ENCODE peak calls at places on chromosomes 16 and 17, in four cellular contexts. F is CD8-positive, alpha-beta T cell; B is mucosa of descending colon; P is left lung. A is an unnamed sample.

GRCh38 chr16:25151996-25152395 is 40.5 kb downstream of the LCMT1 start:
- DNase-seq in F (no peak), B (no peak), P (no peak), A (no peak)

GRCh38 chr17:43416998-43417891 is 18.5 kb downstream of the ARL4D start:
- DNase-seq in B (peak; percentile 70), P (no peak), F (no peak), A (peak; percentile 82)

GRCh38 chr16:21638573-21638975 is 13.8 kb downstream of the IGSF6 start:
- DNase-seq in B (no peak), P (no peak), F (no peak), A (no peak)

GRCh38 chr16:31215287-31216115 is 1.4 kb downstream of the PYDC1 start:
- DNase-seq in P (peak; percentile 92), F (peak; percentile 29), B (peak; percentile 75), A (peak; percentile 84)

GRCh38 chr16:28139530-28139929 is 72.2 kb downstream of the XPO6 start:
- DNase-seq in F (no peak), B (no peak), P (no peak), A (no peak)

GRCh38 chr16:7605812-7606211 is 273.2 kb downstream of the RBFOX1 start:
- DNase-seq in F (no peak), P (no peak), B (no peak), A (no peak)

GRCh38 chr17:75996665-75997590 is 3.7 kb upstream of the CDK3 start:
- DNase-seq in P (peak; percentile 87), B (peak; percentile 88), F (peak; percentile 30), A (peak; percentile 66)

GRCh38 chr17:27513849-27514248 is 57.6 kb downstream of the KSR1 start:
- DNase-seq in B (no peak), F (no peak), P (no peak), A (no peak)

GRCh38 chr17:39916918-39917317 is 1.5 kb downstream of the GSDMB start:
- DNase-seq in P (no peak), F (no peak), B (no peak), A (no peak)

GRCh38 chr16:24309222-24309905 is 53.2 kb downstream of the CACNG3 start:
- DNase-seq in F (no peak), P (no peak), B (no peak), A (no peak)

GRCh38 chr16:20393801-20394637 is 10.5 kb downstream of the PDILT start:
- DNase-seq in P (no peak), B (peak; percentile 51), F (no peak), A (no peak)

GRCh38 chr16:66551362-66551761 is 1.0 kb upstream of the CKLF start:
- DNase-seq in B (peak; percentile 59), F (peak; percentile 62), P (no peak), A (no peak)

GRCh38 chr16:30567160-30567990 is 4.1 kb downstream of the ZNF688 start:
- DNase-seq in P (peak; percentile 23), B (no peak), F (no peak), A (no peak)

GRCh38 chr16:57253410-57253927 is 8.4 kb downstream of the ARL2BP start:
- DNase-seq in F (no peak), P (no peak), B (no peak), A (no peak)

DNA sequence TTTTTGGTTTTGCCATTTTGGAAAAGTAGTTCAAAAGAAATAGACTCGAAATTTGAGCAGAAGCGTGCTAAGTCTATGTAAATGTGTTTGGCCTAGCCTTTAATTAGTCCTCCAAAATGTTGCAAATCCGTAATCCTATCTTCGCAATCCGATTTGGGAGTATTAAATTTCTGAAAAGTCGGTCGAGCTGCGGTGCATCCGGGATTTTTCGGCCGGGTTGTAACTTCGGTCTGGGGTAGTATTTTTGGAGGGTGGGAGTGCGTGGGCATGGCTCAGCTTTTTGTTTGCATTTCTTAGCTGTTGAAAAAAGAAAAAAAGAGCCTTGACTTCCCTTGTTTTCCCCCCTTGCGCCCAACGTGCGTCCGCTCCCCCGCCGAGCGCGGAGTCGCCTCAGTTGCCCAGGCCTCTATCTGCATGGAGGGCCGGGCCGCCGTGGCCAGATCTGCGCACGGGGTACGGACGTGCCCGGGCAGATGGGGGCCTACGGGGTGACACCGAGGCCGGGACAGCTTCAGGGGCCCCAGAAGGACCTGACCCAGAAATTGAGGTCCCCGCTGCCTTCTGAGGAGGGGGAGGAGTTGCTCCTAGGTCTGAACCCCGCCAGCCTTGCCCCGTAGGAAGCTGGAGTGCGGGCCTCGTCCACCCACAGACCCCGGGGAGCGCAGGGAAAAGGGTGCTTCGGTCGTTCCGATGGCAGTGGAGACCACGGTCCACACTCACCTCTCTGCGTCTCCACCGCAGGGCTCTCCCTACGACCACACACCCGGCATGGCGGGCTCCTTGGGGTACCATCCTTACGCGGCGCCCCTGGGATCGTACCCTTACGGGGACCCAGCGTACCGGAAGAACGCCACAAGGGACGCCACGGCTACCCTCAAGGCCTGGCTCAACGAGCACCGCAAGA is 1.3 kb downstream of the IRX5 start:
- DNase-seq in F (no peak), P (peak; percentile 80), B (no peak), A (peak; percentile 73)
- TF ChIP-seq CTCF in F (no peak), P (no peak), B (no peak), A (no peak)

GRCh38 chr16:85395207-85395912 is 217.8 kb upstream of the GSE1 start:
- DNase-seq in F (no peak), B (peak; percentile 62), P (peak; percentile 85), A (peak; percentile 96)

GRCh38 chr16:85391769-85392583 is 221.1 kb upstream of the GSE1 start:
- DNase-seq in F (no peak), P (peak; percentile 17), B (peak; percentile 27), A (peak; percentile 39)

GRCh38 chr16:85392756-85393673 is 220.1 kb upstream of the GSE1 start:
- DNase-seq in F (no peak), P (peak; percentile 41), B (peak; percentile 25), A (peak; percentile 57)

GRCh38 chr16:85394511-85395206 is 218.5 kb upstream of the GSE1 start:
- DNase-seq in P (peak; percentile 47), B (no peak), F (no peak), A (peak; percentile 59)

GRCh38 chr16:85393674-85394510 is 219.2 kb upstream of the GSE1 start:
- DNase-seq in P (peak; percentile 92), F (peak; percentile 82), B (peak; percentile 81), A (peak; percentile 86)
- H3K4me1 ChIP-seq in P (peaks cover 33% of the 10 kb centered on the region), F (no peaks in the 10 kb centered on the region), B (peaks cover 16% of the 10 kb centered on the region), A (peaks cover 9% of the 10 kb centered on the region)

DNA sequence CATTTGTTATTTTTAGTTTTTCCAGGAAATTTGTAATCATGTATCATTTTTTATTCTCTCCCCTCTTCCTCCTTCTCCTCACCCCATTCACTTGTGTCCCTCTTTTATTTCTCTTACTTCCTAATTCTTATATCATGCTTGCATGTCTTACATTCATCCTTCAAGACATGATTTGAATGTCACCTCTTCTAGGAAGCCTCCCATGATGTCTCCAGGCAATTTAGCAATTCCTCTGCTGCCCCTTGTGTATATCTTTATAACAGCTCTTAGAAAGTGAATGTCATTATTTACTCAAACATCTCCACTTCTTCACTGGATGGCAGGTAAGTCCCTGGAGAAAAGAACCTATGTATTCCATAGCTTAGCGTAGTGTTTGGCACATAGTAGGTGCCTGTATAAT is 7.8 kb downstream of the HNF1B start:
- DNase-seq in F (no peak), B (no peak), P (no peak), A (no peak)
- TF ChIP-seq CTCF in F (no peak), B (no peak), P (no peak), A (no peak)

GRCh38 chr17:78595135-78595810 is 18.1 kb upstream of the DNAH17 start:
- DNase-seq in P (no peak), B (peak; percentile 2), F (no peak), A (peak; percentile 30)
- H3K4me1 ChIP-seq in P (peaks cover 68% of the 10 kb centered on the region), B (peaks cover 12% of the 10 kb centered on the region), F (no peaks in the 10 kb centered on the region), A (peaks cover 5% of the 10 kb centered on the region)

DNA sequence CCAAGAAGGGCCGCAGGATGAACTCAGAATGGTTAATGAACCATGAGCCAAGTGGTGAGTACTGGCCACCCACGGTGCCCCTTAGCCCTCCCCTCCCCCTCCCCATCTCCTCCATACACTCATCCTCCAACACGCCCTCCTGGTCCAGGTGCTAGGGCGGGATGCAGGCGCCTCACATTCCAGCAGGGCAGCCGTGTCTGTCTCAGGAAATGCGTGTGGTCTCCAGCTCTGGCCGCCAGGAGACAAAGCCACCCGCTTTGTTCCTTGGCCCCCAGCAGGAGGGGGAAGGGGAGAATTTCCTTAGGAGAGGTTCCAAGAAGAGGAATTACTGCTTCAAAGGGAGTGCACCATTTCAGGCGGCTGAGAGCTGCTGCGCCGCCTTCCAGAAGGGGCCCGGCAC is 29.8 kb upstream of the RMI2 start:
- DNase-seq in F (no peak), B (no peak), P (no peak), A (peak; percentile 87)
- TF ChIP-seq CTCF in F (no peak), B (no peak), P (no peak), A (no peak)

DNA sequence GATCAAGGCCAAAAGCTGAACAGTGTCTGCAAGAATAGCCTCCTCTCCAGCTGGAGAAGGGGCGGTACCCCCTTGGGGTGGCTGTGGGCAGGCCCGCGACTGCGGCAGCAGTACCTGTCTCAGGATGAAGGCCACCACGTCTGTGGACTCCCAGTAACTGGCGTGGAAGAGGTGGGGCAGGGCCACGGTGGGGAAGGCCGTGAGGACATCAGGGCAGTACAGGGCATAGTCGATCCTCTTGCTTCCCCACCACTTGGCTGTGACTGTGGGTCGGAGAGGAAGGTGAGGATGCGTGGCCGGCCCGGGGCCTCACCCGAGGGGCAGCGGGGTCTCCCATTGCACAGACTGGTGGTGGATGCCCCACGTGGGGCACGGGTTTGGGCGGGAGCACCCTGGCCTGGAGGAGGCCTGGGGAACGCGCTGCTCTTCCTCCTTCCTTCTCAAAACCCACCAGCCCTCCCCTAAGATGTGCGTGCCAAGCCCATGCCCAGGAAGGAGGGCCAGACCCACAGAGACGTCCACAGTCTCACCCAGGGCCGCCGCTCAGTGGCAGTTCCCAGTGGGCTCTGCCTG is 26.0 kb downstream of the PIMREG start:
- DNase-seq in B (no peak), P (peak; percentile 58), F (no peak), A (peak; percentile 49)
- H3K4me1 ChIP-seq in B (no peaks in the 10 kb centered on the region), P (no peaks in the 10 kb centered on the region), F (no peaks in the 10 kb centered on the region), A (no peaks in the 10 kb centered on the region)

DNA sequence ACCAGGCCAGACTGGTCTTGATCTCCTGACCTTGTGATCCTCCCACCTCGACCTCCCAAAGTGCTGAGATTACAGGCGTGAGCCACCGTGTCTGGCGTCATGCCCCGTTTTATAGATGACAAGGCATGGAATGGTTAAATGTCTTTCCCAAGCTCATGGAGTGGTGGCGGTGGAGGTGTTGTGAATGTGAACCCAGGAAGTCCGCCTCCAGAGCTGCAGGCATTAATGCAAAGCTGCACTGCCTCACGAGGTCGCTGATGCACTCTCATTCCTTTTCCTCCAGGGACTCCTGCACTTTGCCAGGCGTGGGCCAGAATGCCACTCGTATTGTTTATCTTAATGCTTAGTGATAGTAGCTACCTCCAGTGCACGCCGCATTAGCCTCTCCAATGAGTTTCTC is 149.6 kb downstream of the WWOX start:
- DNase-seq in B (peak; percentile 61), F (no peak), P (no peak), A (peak; percentile 78)
- TF ChIP-seq CTCF in B (no peak), F (no peak), P (no peak), A (peak; percentile 50)

GRCh38 chr17:29136998-29137730 is 43.0 kb downstream of the MYO18A start:
- DNase-seq in F (no peak), P (no peak), B (no peak), A (no peak)
- H3K4me1 ChIP-seq in F (peaks cover 42% of the 10 kb centered on the region), P (peaks cover 54% of the 10 kb centered on the region), B (peaks cover 20% of the 10 kb centered on the region), A (peaks cover 33% of the 10 kb centered on the region)

GRCh38 chr17:80111702-80112470 is 10.5 kb downstream of the GAA start:
- DNase-seq in F (no peak), B (no peak), P (no peak), A (peak; percentile 67)
- TF ChIP-seq CTCF in F (no peak), B (no peak), P (no peak), A (no peak)

A was measured in kidney.